ENCODE peak calls at places on chromosomes 3 and 15, in five cellular contexts. One of them, this sample, is unnamed.

GRCh38 chr3:124851905-124852304 is 35.3 kb downstream of the ITGB5 start:
- DNase-seq in Right ventricle myocardium superior: no peak
- DNase-seq in kidney epithelial cell: no peak
- DNase-seq in CD8-positive, alpha-beta memory T cell: no peak
- DNase-seq in glutamatergic neuron: no peak
- DNase-seq in this sample: no peak

GRCh38 chr3:120033594-120033993 is 60.7 kb downstream of the GSK3B start:
- DNase-seq in kidney epithelial cell: no peak
- DNase-seq in Right ventricle myocardium superior: no peak
- DNase-seq in glutamatergic neuron: no peak
- DNase-seq in CD8-positive, alpha-beta memory T cell: no peak
- DNase-seq in this sample: no peak

GRCh38 chr3:128503164-128503651 is 10.2 kb upstream of the GATA2 start:
- DNase-seq in kidney epithelial cell: no peak
- DNase-seq in Right ventricle myocardium superior: no peak
- DNase-seq in glutamatergic neuron: peak; percentile 13
- DNase-seq in CD8-positive, alpha-beta memory T cell: no peak
- DNase-seq in this sample: no peak

GRCh38 chr3:179768080-179768479 is 115.2 kb downstream of the USP13 start:
- DNase-seq in Right ventricle myocardium superior: no peak
- DNase-seq in kidney epithelial cell: peak; percentile 43
- DNase-seq in glutamatergic neuron: peak; percentile 62
- DNase-seq in CD8-positive, alpha-beta memory T cell: no peak
- DNase-seq in this sample: peak; percentile 12

GRCh38 chr15:79897701-79898113 is 893 bp upstream of the MTHFS start:
- DNase-seq in CD8-positive, alpha-beta memory T cell: no peak
- DNase-seq in glutamatergic neuron: no peak
- DNase-seq in Right ventricle myocardium superior: no peak
- DNase-seq in kidney epithelial cell: no peak
- DNase-seq in this sample: no peak

GRCh38 chr3:126267169-126267975 is 87.0 kb upstream of the ALDH1L1 start:
- DNase-seq in kidney epithelial cell: peak; percentile 70
- DNase-seq in Right ventricle myocardium superior: peak; percentile 89
- DNase-seq in CD8-positive, alpha-beta memory T cell: no peak
- DNase-seq in glutamatergic neuron: peak; percentile 76
- DNase-seq in this sample: peak; percentile 65

GRCh38 chr3:28139288-28139687 is 102.1 kb upstream of the CMC1 start:
- DNase-seq in glutamatergic neuron: no peak
- DNase-seq in CD8-positive, alpha-beta memory T cell: no peak
- DNase-seq in kidney epithelial cell: no peak
- DNase-seq in Right ventricle myocardium superior: no peak
- DNase-seq in this sample: no peak

GRCh38 chr3:55091381-55092225 is 163.7 kb upstream of the LRTM1 start:
- DNase-seq in CD8-positive, alpha-beta memory T cell: no peak
- DNase-seq in glutamatergic neuron: no peak
- DNase-seq in kidney epithelial cell: no peak
- DNase-seq in Right ventricle myocardium superior: no peak
- DNase-seq in this sample: no peak

GRCh38 chr3:159025733-159026132 is 223.9 kb downstream of the MFSD1 start:
- DNase-seq in kidney epithelial cell: no peak
- DNase-seq in glutamatergic neuron: no peak
- DNase-seq in Right ventricle myocardium superior: no peak
- DNase-seq in CD8-positive, alpha-beta memory T cell: no peak
- DNase-seq in this sample: no peak

GRCh38 chr3:46351646-46352045 is 2.3 kb upstream of the CCR2 start:
- DNase-seq in CD8-positive, alpha-beta memory T cell: no peak
- DNase-seq in glutamatergic neuron: no peak
- DNase-seq in Right ventricle myocardium superior: no peak
- DNase-seq in kidney epithelial cell: no peak
- DNase-seq in this sample: no peak

GRCh38 chr3:194879991-194880939 is 194.6 kb downstream of the FAM43A start:
- DNase-seq in CD8-positive, alpha-beta memory T cell: no peak
- DNase-seq in Right ventricle myocardium superior: peak; percentile 87
- DNase-seq in glutamatergic neuron: peak; percentile 77
- DNase-seq in kidney epithelial cell: no peak
- DNase-seq in this sample: no peak

GRCh38 chr15:64635486-64635815 is 139.9 kb downstream of the RBPMS2 start:
- DNase-seq in Right ventricle myocardium superior: no peak
- DNase-seq in glutamatergic neuron: no peak
- DNase-seq in kidney epithelial cell: peak; percentile 79
- DNase-seq in CD8-positive, alpha-beta memory T cell: no peak
- DNase-seq in this sample: no peak

GRCh38 chr15:93987068-93987467 is 244.3 kb upstream of the MCTP2 start:
- DNase-seq in glutamatergic neuron: no peak
- DNase-seq in kidney epithelial cell: no peak
- DNase-seq in CD8-positive, alpha-beta memory T cell: no peak
- DNase-seq in Right ventricle myocardium superior: no peak
- DNase-seq in this sample: no peak

GRCh38 chr15:79179108-79179561 is 88.6 kb upstream of the RASGRF1 start:
- DNase-seq in Right ventricle myocardium superior: no peak
- DNase-seq in CD8-positive, alpha-beta memory T cell: no peak
- DNase-seq in glutamatergic neuron: peak; percentile 36
- DNase-seq in kidney epithelial cell: peak; percentile 61
- DNase-seq in this sample: no peak

This sample was measured in occipital lobe.